ENCODE peak calls at places on chromosomes 13 and 19, in ten cellular contexts. E is uterus, U is neural progenitor cell, A is breast epithelium, R is psoas muscle, M is tibial nerve, V is HCT116, S is SJCRH30, W is pancreas, T is right atrium auricular region. P is an unnamed sample. For H3K4me1, the result is how much of the 10 kb centered on the place peaks cover.

GRCh38 chr13:105991622-105992254 is 543.7 kb downstream of the EFNB2 start:
- DNase-seq in M (no peak), V (no peak), U (no peak), R (no peak), W (peak), T (no peak), E (no peak), S (peak), A (peak), P (no peak)

GRCh38 chr13:33281951-33282595 is 3.5 kb downstream of the STARD13 start:
- DNase-seq in S (no peak), E (no peak), M (no peak), T (no peak), W (no peak), U (no peak), A (no peak), V (no peak), R (no peak), P (no peak)

GRCh38 chr13:78601124-78601885 is 2.0 kb downstream of the POU4F1 start:
- DNase-seq in T (no peak), R (no peak), A (no peak), U (peak), M (no peak), S (peak), V (no peak), W (no peak), E (no peak), P (no peak)

GRCh38 chr19:29564574-29565005 is 38.8 kb downstream of the VSTM2B start:
- DNase-seq in T (no peak), V (no peak), R (no peak), W (no peak), E (no peak), U (no peak), S (no peak), M (no peak), A (no peak), P (no peak)

GRCh38 chr19:13621413-13621812 is 115.1 kb upstream of the CACNA1A start:
- DNase-seq in R (no peak), S (peak), E (no peak), A (no peak), U (no peak), M (no peak), V (peak), W (no peak), T (no peak), P (no peak)

GRCh38 chr13:67155898-67156717 is 74.0 kb downstream of the PCDH9 start:
- DNase-seq in T (no peak), M (no peak), U (no peak), E (no peak), R (peak), A (no peak), S (no peak), W (no peak), V (no peak), P (no peak)

GRCh38 chr13:43933378-43933777 is 53.7 kb downstream of the LACC1 start:
- DNase-seq in A (no peak), V (no peak), R (no peak), W (no peak), U (no peak), E (no peak), S (no peak), T (no peak), M (no peak), P (no peak)

GRCh38 chr13:35489050-35489449 is 12.6 kb upstream of the MAB21L1 start:
- DNase-seq in W (no peak), S (no peak), A (no peak), U (no peak), M (no peak), T (no peak), V (no peak), R (no peak), E (no peak), P (no peak)

GRCh38 chr13:40439928-40440327 is 226.5 kb downstream of the FOXO1 start:
- DNase-seq in S (no peak), T (peak), E (peak), V (no peak), U (no peak), A (no peak), M (peak), R (peak), W (no peak), P (no peak)

GRCh38 chr19:41321600-41322270 is 11.8 kb downstream of the CCDC97 start:
- DNase-seq in W (no peak), A (no peak), V (no peak), R (peak), T (no peak), U (peak), S (peak), E (peak), M (no peak), P (peak)

GRCh38 chr13:30847697-30848307 is 58.3 kb upstream of the MEDAG start:
- DNase-seq in T (no peak), A (no peak), V (no peak), M (no peak), W (no peak), R (no peak), U (no peak), S (peak), E (peak), P (peak)

GRCh38 chr13:99353836-99354235 is 46.6 kb upstream of the GPR183 start:
- DNase-seq in A (no peak), E (no peak), U (no peak), M (no peak), V (no peak), W (no peak), T (no peak), R (no peak), S (no peak), P (no peak)

GRCh38 chr13:34207334-34207733 is 389.4 kb downstream of the RFC3 start:
- DNase-seq in M (no peak), U (no peak), A (no peak), W (no peak), R (no peak), V (no peak), S (peak), T (no peak), E (no peak), P (no peak)

GRCh38 chr19:23980805-23981204 is 66.1 kb downstream of the ZNF726 start:
- DNase-seq in W (no peak), R (no peak), T (no peak), A (no peak), E (no peak), M (no peak), U (no peak), S (no peak), V (no peak), P (no peak)
- H3K4me1 ChIP-seq in W (under half), R (under half), T (under half), A (under half), E (under half), M (under half), U (under half), S (under half), V (under half), P (under half)

DNA sequence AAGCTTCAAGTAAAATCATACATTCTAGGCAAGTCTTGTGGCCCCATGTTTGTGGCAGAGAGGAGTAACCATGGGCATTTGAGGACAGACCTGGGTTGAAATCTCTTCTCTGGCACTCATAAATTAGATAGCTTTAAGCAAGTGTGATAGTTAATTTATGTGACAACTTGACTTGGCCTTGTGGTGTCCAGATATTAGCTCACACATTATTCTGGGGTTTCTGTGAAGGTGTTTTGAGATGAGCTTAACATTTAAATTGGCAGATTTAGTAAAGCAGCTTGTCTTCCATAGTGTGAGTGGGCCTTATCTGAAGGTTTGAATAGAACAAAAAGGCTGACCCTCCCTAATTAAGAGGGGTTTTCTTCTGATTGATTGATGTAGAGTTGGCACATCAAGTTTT is 161.4 kb upstream of the SPRY2 start:
- DNase-seq in M (no peak), R (no peak), E (no peak), U (no peak), S (no peak), W (no peak), A (no peak), T (no peak), V (no peak), P (no peak)
- H3K27ac ChIP-seq in M (no peak), R (no peak), E (no peak), U (no peak), S (no peak), W (no peak), A (no peak), T (no peak), V (no peak), P (no peak)

GRCh38 chr13:113859311-113860050 is 4.4 kb downstream of the GAS6 start:
- DNase-seq in A (no peak), E (no peak), T (peak), W (no peak), R (no peak), S (no peak), M (no peak), U (no peak), V (no peak), P (peak)
- H3K4me1 ChIP-seq in A (under half), E (under half), T (half or more), W (under half), R (half or more), S (under half), M (half or more), U (half or more), V (under half), P (under half)

GRCh38 chr19:19460258-19460731 is 54.8 kb downstream of the GATAD2A start:
- DNase-seq in T (no peak), U (no peak), E (no peak), R (no peak), W (no peak), A (no peak), M (no peak), S (no peak), V (no peak), P (no peak)
- H3K27ac ChIP-seq in T (peak), U (no peak), E (peak), R (peak), W (peak), A (peak), M (peak), S (no peak), V (no peak), P (peak)

GRCh38 chr13:110354209-110354627 is 47.1 kb downstream of the COL4A2 start:
- DNase-seq in A (no peak), R (no peak), V (no peak), M (no peak), W (no peak), S (no peak), U (no peak), T (no peak), E (no peak), P (no peak)

GRCh38 chr13:110353339-110353977 is 46.4 kb downstream of the COL4A2 start:
- DNase-seq in W (no peak), S (no peak), T (no peak), R (no peak), A (no peak), V (no peak), M (no peak), E (no peak), U (no peak), P (no peak)

GRCh38 chr13:110351636-110352420 is 44.7 kb downstream of the COL4A2 start:
- DNase-seq in M (no peak), R (no peak), E (no peak), A (no peak), V (no peak), T (no peak), S (no peak), U (no peak), W (no peak), P (no peak)

GRCh38 chr13:110354715-110355473 is 47.8 kb downstream of the COL4A2 start:
- DNase-seq in R (no peak), U (no peak), A (no peak), E (no peak), M (no peak), T (no peak), S (no peak), V (no peak), W (no peak), P (no peak)

DNA sequence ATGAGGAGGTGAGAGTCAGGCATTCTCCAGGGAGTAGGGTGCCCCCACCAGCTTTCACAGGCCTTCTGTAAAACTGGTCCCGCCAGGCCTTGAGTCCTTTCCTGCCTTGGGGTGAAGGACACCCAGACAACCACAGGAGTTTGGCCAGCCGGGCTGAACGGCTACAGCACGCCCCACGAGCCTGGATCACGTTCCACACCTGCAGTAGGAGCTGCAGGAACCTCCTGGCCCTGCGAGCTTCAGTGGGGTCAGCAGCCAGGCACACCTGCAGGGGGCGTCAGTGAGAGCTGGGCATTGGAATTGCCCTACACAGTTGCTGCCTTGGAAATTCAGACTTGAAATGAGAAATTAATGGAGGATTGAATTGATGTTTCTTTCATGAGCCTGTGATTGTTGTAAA is 45.7 kb downstream of the COL4A2 start:
- DNase-seq in W (no peak), S (no peak), V (no peak), E (no peak), R (no peak), T (no peak), M (no peak), U (no peak), A (no peak), P (no peak)
- H3K4me1 ChIP-seq in W (under half), S (under half), V (under half), E (under half), R (under half), T (half or more), M (half or more), U (under half), A (under half), P (under half)

GRCh38 chr19:3670258-3670795 is 29.9 kb downstream of the PIP5K1C start:
- DNase-seq in M (peak), T (peak), U (peak), E (peak), W (no peak), V (no peak), S (peak), R (peak), A (peak), P (peak)

GRCh38 chr19:3669616-3670257 is 30.5 kb downstream of the PIP5K1C start:
- DNase-seq in S (no peak), T (no peak), U (no peak), V (no peak), R (no peak), W (no peak), A (no peak), M (no peak), E (peak), P (no peak)

GRCh38 chr19:3668331-3669133 is 31.7 kb downstream of the PIP5K1C start:
- DNase-seq in R (no peak), T (no peak), W (no peak), U (no peak), V (no peak), M (no peak), E (peak), A (peak), S (no peak), P (no peak)

GRCh38 chr19:3667766-3668165 is 32.5 kb downstream of the PIP5K1C start:
- DNase-seq in V (no peak), W (no peak), T (no peak), R (no peak), M (no peak), A (no peak), U (no peak), E (no peak), S (no peak), P (no peak)

DNA sequence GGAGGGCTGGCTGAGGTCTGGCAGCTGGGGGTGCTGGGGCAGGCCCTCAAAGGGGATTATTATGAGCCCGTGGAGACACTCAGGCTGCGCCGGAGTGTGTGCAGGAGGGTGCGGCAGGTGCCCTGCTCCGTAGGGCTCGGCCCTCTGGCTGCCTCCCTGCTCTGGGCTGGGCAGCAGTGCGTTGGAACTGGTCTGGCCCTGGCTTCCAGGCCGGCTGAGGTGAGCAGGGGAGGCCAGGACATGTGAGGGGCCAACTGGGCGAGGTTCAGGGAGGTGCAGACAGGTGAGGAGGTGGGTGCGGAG is 31.2 kb downstream of the PIP5K1C start:
- DNase-seq in S (no peak), M (no peak), U (no peak), R (no peak), V (no peak), A (no peak), W (no peak), T (no peak), E (no peak), P (no peak)
- H3K27ac ChIP-seq in S (no peak), M (peak), U (peak), R (peak), V (no peak), A (peak), W (no peak), T (peak), E (peak), P (peak)

P was measured in gastrocnemius medialis.